ENCODE peak calls at places on chromosomes 4 and X, in seven cellular contexts. J is H1, U is GM12878, Q is A549, I is IMR-90, C is HepG2, E is K562. G is an unnamed sample.

GRCh38 chr4:163132469-163133222 is 34.0 kb downstream of the NAF1 start:
- DNase-seq in J (no peak), U (no peak), Q (no peak), I (no peak), C (no peak), E (no peak), G (no peak)

GRCh38 chr4:26141101-26141830 is 179.5 kb upstream of the RBPJ start:
- DNase-seq in J (no peak), U (no peak), Q (no peak), I (no peak), C (no peak), E (no peak), G (no peak)

GRCh38 chr4:41857225-41857624 is 78.0 kb upstream of the TMEM33 start:
- DNase-seq in J (no peak), U (no peak), Q (no peak), I (no peak), C (no peak), E (no peak), G (no peak)

GRCh38 chr4:16269742-16270522 is 43.7 kb upstream of the TAPT1 start:
- DNase-seq in J (no peak), U (no peak), Q (no peak), I (peak), C (no peak), E (no peak), G (no peak)

GRCh38 chr4:41525129-41525528 is 12.8 kb upstream of the LIMCH1 start:
- DNase-seq in J (no peak), U (no peak), Q (peak), I (peak), C (no peak), E (no peak), G (peak)

GRCh38 chrX:71556026-71556425 is 22.2 kb upstream of the GCNA start:
- DNase-seq in J (no peak), U (no peak), Q (no peak), I (no peak), C (no peak), E (no peak), G (no peak)

GRCh38 chrX:65643786-65644111 is 23.7 kb upstream of the MSN start:
- DNase-seq in J (no peak), U (no peak), Q (no peak), I (no peak), C (no peak), E (no peak), G (no peak)

GRCh38 chr4:75895744-75896314 is 6.4 kb downstream of the PPEF2 start:
- DNase-seq in J (no peak), U (no peak), Q (peak), I (peak), C (peak), E (peak), G (peak)

GRCh38 chrX:40130207-40130606 is 32.4 kb upstream of the BCOR start:
- DNase-seq in J (no peak), U (no peak), Q (peak), I (peak), C (no peak), E (no peak), G (peak)

GRCh38 chr4:85772470-85772869 is 297.5 kb downstream of the ARHGAP24 start:
- DNase-seq in J (no peak), U (no peak), Q (no peak), I (no peak), C (no peak), E (no peak), G (no peak)

GRCh38 chrX:154043003-154043402 is 23.3 kb upstream of the IRAK1 start:
- DNase-seq in J (no peak), U (no peak), Q (no peak), I (peak), C (no peak), E (no peak), G (no peak)

GRCh38 chr4:100721490-100721889 is 203.7 kb upstream of the EMCN start:
- DNase-seq in J (no peak), U (no peak), Q (no peak), I (no peak), C (no peak), E (no peak), G (no peak)

GRCh38 chrX:150324035-150324728 is 38.9 kb upstream of the MAMLD1 start:
- DNase-seq in J (no peak), U (no peak), Q (peak), I (peak), C (peak), E (no peak), G (peak)

GRCh38 chr4:184812181-184812542 is 13.6 kb downstream of the ACSL1 start:
- DNase-seq in J (no peak), U (no peak), Q (no peak), I (no peak), C (no peak), E (no peak), G (no peak)

GRCh38 chr4:184810720-184811119 is 15.0 kb downstream of the ACSL1 start:
- DNase-seq in J (no peak), U (no peak), Q (no peak), I (no peak), C (no peak), E (no peak), G (no peak)

GRCh38 chr4:184811484-184812180 is 14.1 kb downstream of the ACSL1 start:
- DNase-seq in J (no peak), U (no peak), Q (no peak), I (no peak), C (no peak), E (no peak), G (no peak)

GRCh38 chr4:184814686-184815045 is 11.1 kb downstream of the ACSL1 start:
- DNase-seq in J (no peak), U (no peak), Q (no peak), I (no peak), C (no peak), E (no peak), G (no peak)

DNA sequence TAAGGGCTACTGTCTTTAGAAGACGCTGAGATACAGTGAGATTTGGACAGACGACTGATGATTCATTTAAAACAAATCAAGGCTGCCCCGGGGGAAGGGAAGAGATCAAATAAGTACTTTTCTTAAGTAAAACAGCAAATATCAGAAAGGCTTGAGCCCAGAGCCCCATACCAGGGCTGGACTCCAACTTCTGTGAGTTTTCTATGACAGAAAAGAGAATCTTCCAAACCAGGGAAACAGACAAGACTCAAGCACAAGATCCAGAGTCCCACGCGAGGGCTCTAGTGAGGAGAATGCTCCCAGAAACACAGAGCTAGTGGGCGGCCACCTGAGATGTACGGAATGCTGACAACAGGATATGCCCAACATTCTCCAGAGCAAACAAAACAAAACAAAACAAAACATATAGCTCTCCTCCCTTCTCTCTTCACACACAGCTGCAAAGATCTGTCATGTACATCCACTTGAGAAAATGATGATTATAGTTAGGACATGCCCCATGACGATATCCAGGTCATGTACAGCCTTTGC is 13.1 kb downstream of the ACSL1 start:
- DNase-seq in J (no peak), U (no peak), Q (no peak), I (peak), C (no peak), E (no peak), G (no peak)
- TF ChIP-seq CEBPB in J (no peak), U (no peak), Q (no peak), I (no peak), C (no peak), E (no peak), G (no peak)

DNA sequence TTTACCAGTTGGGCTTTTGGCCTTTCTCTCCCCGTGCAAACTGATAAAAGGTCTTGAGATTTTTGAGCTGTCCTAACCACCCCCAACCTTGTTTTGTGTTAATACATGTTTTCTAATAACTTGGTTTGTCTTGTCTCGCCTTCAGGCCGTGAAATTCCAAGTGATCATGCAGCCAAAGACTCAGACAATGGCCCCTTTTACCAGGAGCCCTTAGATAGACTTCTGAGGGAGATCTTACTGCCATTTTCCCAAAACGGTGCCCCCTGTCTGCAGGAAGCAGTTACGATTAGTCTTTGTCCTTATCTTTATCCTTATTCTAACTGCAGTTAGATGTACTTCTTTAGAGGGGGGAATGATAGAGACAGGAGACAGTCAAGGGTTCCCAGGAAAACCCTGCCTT is 245.3 kb upstream of the HDX start:
- DNase-seq in J (no peak), U (no peak), Q (no peak), I (no peak), C (no peak), E (no peak), G (no peak)
- TF ChIP-seq CEBPB in J (no peak), U (no peak), Q (no peak), I (no peak), C (no peak), E (no peak), G (no peak)

GRCh38 chrX:134469481-134469880 is 9.5 kb downstream of the HPRT1 start:
- DNase-seq in J (no peak), U (no peak), Q (no peak), I (peak), C (no peak), E (no peak), G (no peak)
- TF ChIP-seq CEBPB in J (no peak), U (no peak), Q (no peak), I (no peak), C (no peak), E (no peak), G (no peak)

GRCh38 chr4:68184923-68185322 is 55.3 kb upstream of the TMPRSS11F start:
- DNase-seq in J (no peak), U (no peak), Q (no peak), I (no peak), C (no peak), E (no peak), G (no peak)

GRCh38 chr4:68182382-68182820 is 52.7 kb upstream of the TMPRSS11F start:
- DNase-seq in J (peak), U (no peak), Q (no peak), I (no peak), C (no peak), E (no peak), G (no peak)

GRCh38 chr4:68176904-68177303 is 47.2 kb upstream of the TMPRSS11F start:
- DNase-seq in J (no peak), U (no peak), Q (no peak), I (no peak), C (no peak), E (no peak), G (no peak)

GRCh38 chr4:68176500-68176899 is 46.8 kb upstream of the TMPRSS11F start:
- DNase-seq in J (no peak), U (no peak), Q (no peak), I (no peak), C (no peak), E (no peak), G (no peak)

DNA sequence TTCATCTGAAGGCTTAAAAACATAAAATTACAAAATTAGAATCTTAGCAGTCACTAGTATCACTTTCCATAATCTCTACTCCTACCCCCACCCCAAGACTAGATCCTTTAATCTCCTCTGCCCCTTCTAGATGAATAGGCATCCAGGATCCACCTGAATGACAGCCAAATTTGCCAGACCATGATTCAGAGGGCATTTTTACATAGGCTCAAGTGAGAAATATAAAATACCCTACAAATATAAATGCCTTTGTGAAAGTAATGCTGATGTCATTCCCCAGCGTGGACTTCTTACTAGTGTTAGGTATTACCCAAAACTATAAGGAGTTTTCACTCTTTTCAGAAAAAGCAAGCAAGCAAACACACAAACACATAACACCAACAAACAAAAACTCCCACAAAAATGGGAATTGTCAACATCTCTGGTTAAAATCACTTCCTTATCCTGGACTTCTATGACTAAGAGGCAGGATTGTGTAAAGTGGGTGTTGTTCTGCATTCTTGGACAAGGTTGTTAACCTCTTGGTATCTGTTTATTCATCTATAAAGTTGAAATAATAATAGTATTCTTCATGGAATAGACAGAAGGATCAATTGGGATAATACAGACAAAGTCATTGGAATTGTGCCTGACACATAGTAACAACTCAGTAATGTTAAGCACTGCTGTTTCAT is 51.3 kb upstream of the TMPRSS11F start:
- DNase-seq in J (no peak), U (no peak), Q (peak), I (no peak), C (no peak), E (no peak), G (no peak)
- TF ChIP-seq CEBPB in J (no peak), U (no peak), Q (no peak), I (no peak), C (no peak), E (no peak), G (peak)

DNA sequence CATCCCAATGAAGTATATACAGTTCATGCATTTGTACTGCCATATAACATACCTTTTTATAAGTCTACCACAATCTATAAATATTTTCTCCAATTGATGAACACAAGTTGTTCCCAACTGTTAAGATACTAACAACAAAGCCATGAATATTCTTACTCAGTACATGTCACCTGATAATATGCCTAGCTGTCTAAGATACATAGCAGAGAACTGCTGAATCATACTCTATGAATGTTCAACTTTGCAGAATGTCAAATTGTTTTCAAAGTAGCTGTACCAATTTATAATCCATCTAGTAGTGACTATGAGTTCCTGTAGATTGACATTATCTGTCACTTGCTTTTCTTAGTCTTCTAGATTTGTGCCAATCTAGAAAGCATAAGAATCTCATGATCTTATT is 84.9 kb downstream of the RAB28 start:
- DNase-seq in J (no peak), U (no peak), Q (no peak), I (peak), C (no peak), E (no peak), G (no peak)
- TF ChIP-seq CEBPB in J (no peak), U (no peak), Q (no peak), I (no peak), C (no peak), E (no peak), G (no peak)

GRCh38 chr4:67327245-67327860 is 217.9 kb downstream of the CENPC start:
- DNase-seq in J (peak), U (peak), Q (peak), I (peak), C (peak), E (peak), G (peak)
- TF ChIP-seq CEBPB in J (no peak), U (no peak), Q (no peak), I (no peak), C (no peak), E (no peak), G (no peak)

GRCh38 chrX:113726466-113726865 is 857.4 kb upstream of the HTR2C start:
- DNase-seq in J (no peak), U (no peak), Q (no peak), I (no peak), C (no peak), E (no peak), G (no peak)

GRCh38 chrX:113726898-113727297 is 857.0 kb upstream of the HTR2C start:
- DNase-seq in J (no peak), U (no peak), Q (no peak), I (no peak), C (no peak), E (no peak), G (no peak)

GRCh38 chrX:113726009-113726408 is 857.9 kb upstream of the HTR2C start:
- DNase-seq in J (no peak), U (no peak), Q (no peak), I (no peak), C (no peak), E (no peak), G (no peak)

DNA sequence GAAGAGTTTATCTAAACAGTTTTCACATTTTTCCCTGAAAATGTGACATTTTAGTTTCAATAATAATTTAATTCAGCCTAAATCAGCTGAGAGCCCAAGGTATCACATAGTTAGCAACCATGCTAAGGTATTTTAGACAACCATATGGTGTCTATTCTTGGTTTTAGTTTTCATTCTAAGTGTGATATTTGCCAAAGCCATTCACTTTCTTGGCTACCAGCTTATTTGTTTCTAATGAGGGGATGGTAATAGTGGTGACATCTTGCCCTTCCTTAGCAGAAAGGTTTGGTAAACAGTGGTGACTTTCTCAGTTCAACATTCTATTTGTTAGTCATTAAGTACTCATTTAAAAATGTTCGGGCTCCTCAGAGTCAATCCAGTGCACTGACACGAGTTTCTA is 854.9 kb upstream of the HTR2C start:
- DNase-seq in J (no peak), U (no peak), Q (no peak), I (no peak), C (no peak), E (no peak), G (no peak)
- TF ChIP-seq CEBPB in J (no peak), U (no peak), Q (no peak), I (no peak), C (no peak), E (no peak), G (no peak)

GRCh38 chr4:168993724-168994510 is 16.1 kb downstream of the CBR4 start:
- DNase-seq in J (no peak), U (no peak), Q (no peak), I (no peak), C (no peak), E (no peak), G (no peak)

GRCh38 chr4:168999836-169000235 is 10.2 kb downstream of the CBR4 start:
- DNase-seq in J (no peak), U (no peak), Q (no peak), I (no peak), C (no peak), E (no peak), G (no peak)

GRCh38 chr4:168998596-168998995 is 11.5 kb downstream of the CBR4 start:
- DNase-seq in J (no peak), U (no peak), Q (no peak), I (no peak), C (no peak), E (no peak), G (no peak)

GRCh38 chr4:168994961-168995360 is 15.1 kb downstream of the CBR4 start:
- DNase-seq in J (no peak), U (no peak), Q (no peak), I (no peak), C (no peak), E (no peak), G (no peak)

DNA sequence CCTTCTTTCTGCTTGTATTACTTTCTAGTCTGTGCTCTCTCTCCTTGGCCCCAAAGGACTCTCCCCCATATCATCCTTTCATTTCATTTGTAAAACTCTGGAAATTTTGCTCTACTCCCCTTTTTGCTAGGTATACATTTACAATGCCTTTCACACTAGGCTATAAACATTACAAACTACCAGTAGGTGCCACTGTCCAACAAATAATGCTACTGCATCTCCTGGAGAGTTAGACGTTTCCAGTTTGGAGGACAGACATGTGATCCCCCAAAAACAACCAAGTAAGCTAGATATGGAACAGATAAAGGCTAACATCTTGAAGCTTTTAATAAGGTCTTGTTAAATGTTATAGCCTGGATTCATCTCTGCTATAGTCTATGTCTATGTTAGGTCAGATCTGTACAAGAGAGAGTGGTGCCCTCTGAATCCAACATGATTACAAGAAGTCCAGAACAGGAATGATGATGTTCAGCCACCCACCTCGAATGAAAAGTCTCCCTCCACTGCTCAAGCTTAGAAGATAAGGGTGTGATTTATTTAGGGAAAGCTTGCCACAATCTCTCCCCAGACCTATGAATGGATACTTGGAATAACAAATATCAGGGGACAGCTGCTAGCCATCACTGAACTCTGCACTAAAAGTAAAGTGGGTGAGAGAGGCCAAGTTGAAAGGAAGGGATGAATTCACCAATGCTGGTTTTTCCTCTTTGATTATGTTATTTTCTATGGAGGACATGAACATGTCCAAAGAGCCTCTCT is 14.3 kb downstream of the CBR4 start:
- DNase-seq in J (no peak), U (no peak), Q (no peak), I (peak), C (no peak), E (no peak), G (no peak)
- TF ChIP-seq CEBPB in J (no peak), U (no peak), Q (no peak), I (no peak), C (no peak), E (no peak), G (no peak)

DNA sequence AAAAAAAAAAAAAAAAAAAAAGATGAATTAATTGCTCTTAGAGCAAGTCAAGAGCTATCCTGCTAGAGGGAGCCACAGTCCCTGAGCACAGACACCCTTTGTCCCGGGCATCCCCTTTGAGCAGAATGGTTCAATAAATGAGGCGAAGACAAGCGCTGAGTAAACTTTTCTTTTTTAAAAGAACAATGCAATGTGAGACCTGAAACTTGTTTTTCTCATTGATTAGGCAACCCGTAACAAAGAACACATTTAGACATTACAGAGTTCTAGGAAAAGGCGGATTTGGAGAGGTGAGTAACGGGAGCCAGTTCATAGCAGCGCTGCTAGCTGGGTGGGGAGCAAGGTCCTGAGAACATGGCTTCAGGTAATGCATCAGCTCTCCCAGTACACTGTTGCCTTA is 46.1 kb downstream of the GRK4 start:
- DNase-seq in J (no peak), U (no peak), Q (peak), I (no peak), C (peak), E (no peak), G (peak)
- TF ChIP-seq CEBPB in J (no peak), U (no peak), Q (no peak), I (no peak), C (peak), E (no peak), G (no peak)